ENCODE peak calls at places on chromosomes 2 and 18, in five cellular contexts. B is activated CD4-positive, alpha-beta T cell treated with anti-CD3 and anti-CD28 coated beads, Interleukin-2, amount 50 U/mL, for 1 hour; Q is anterior cingulate cortex; P is body of pancreas; Y is activated T-cell treated with anti-CD3 and anti-CD28 coated beads for 1 hour. H is an unnamed sample.

GRCh38 chr2:191064590-191064989 is 50.6 kb upstream of the STAT1 start:
- DNase-seq in B (no peak), Q (no peak), P (no peak), Y (no peak), H (no peak)

GRCh38 chr2:28678944-28679343 is 72.7 kb upstream of the PPP1CB start:
- DNase-seq in B (no peak), Q (no peak), P (no peak), Y (no peak), H (no peak)

GRCh38 chr2:213065583-213066444 is 85.6 kb downstream of the IKZF2 start:
- DNase-seq in B (no peak), Q (no peak), P (peak; percentile 15), Y (no peak), H (no peak)

GRCh38 chr2:136008205-136008865 is 22.9 kb upstream of the DARS1 start:
- DNase-seq in B (peak; percentile 54), Q (no peak), P (no peak), Y (peak; percentile 16), H (no peak)

GRCh38 chr18:36355511-36355910 is 58.0 kb downstream of the FHOD3 start:
- DNase-seq in B (no peak), Q (no peak), P (no peak), Y (no peak), H (no peak)

GRCh38 chr2:172726172-172726735 is 9.4 kb upstream of the RAPGEF4 start:
- DNase-seq in B (no peak), Q (no peak), P (no peak), Y (no peak), H (no peak)

GRCh38 chr18:49052891-49053644 is 102.3 kb upstream of the SMAD7 start:
- DNase-seq in B (no peak), Q (no peak), P (no peak), Y (no peak), H (no peak)

GRCh38 chr2:84811839-84812238 is 69.0 kb downstream of the TRABD2A start:
- DNase-seq in B (no peak), Q (no peak), P (no peak), Y (no peak), H (no peak)

H was measured in substantia nigra.